ENCODE peak calls at places on chromosomes 7 and 10, in four cellular contexts. X is CD4-positive, alpha-beta memory T cell; D is MM.1S; Y is breast epithelium. P is an unnamed sample.

GRCh38 chr7:128217972-128218652 is 23.0 kb upstream of the LEP start:
- DNase-seq in X (no peak), D (no peak), Y (no peak), P (no peak)

GRCh38 chr10:52801951-52802350 is 29.4 kb upstream of the MBL2 start:
- DNase-seq in X (no peak), D (no peak), Y (no peak), P (no peak)

GRCh38 chr10:22986771-22987542 is 59.1 kb downstream of the ARMC3 start:
- DNase-seq in X (peak; percentile 13), D (peak; percentile 32), Y (no peak), P (no peak)

GRCh38 chr10:127527891-127528290 is 21.2 kb upstream of the NPS start:
- DNase-seq in X (no peak), D (no peak), Y (no peak), P (no peak)

GRCh38 chr7:106757846-106758245 is 96.9 kb upstream of the CCDC71L start:
- DNase-seq in X (no peak), D (peak; percentile 15), Y (no peak), P (no peak)

GRCh38 chr10:121134711-121135110 is 283.5 kb downstream of the WDR11 start:
- DNase-seq in X (no peak), D (no peak), Y (no peak), P (no peak)

GRCh38 chr7:25399000-25399750 is 170.9 kb upstream of the NPVF start:
- DNase-seq in X (no peak), D (no peak), Y (no peak), P (no peak)

GRCh38 chr7:104791065-104791464 is 222.9 kb upstream of the KMT2E start:
- DNase-seq in X (no peak), D (no peak), Y (no peak), P (no peak)

GRCh38 chr10:1546431-1547110 is 190.8 kb downstream of the ADARB2 start:
- DNase-seq in X (no peak), D (no peak), Y (peak; percentile 25), P (no peak)

GRCh38 chr7:90191648-90192047 is 19.9 kb upstream of the STEAP2 start:
- DNase-seq in X (no peak), D (no peak), Y (no peak), P (no peak)

GRCh38 chr10:10209152-10209551 is 808.5 kb upstream of the CELF2 start:
- DNase-seq in X (no peak), D (no peak), Y (no peak), P (no peak)

GRCh38 chr10:78312197-78313046 is 278.8 kb downstream of the RPS24 start:
- DNase-seq in X (no peak), D (no peak), Y (no peak), P (peak; percentile 12)

GRCh38 chr10:22148956-22149355 is 68.9 kb downstream of the EBLN1 start:
- DNase-seq in X (no peak), D (no peak), Y (no peak), P (no peak)

GRCh38 chr10:99854860-99855259 is 72.4 kb downstream of the ABCC2 start:
- DNase-seq in X (no peak), D (no peak), Y (no peak), P (no peak)

GRCh38 chr7:25009271-25009670 is 29.3 kb upstream of the OSBPL3 start:
- DNase-seq in X (no peak), D (no peak), Y (no peak), P (no peak)

GRCh38 chr7:135562720-135563119 is 5.0 kb downstream of the NUP205 start:
- DNase-seq in X (no peak), D (no peak), Y (no peak), P (no peak)

GRCh38 chr7:148334959-148335577 is 255.5 kb upstream of the C7orf33 start:
- DNase-seq in X (no peak), D (no peak), Y (no peak), P (no peak)

GRCh38 chr10:114749014-114749413 is 72.6 kb upstream of the FHIP2A start:
- DNase-seq in X (no peak), D (no peak), Y (no peak), P (no peak)

GRCh38 chr7:256461-256940 is 33.5 kb upstream of the FOXL3 start:
- DNase-seq in X (no peak), D (no peak), Y (no peak), P (no peak)

GRCh38 chr10:62814901-62815372 is 1.2 kb downstream of the EGR2 start:
- DNase-seq in X (no peak), D (no peak), Y (no peak), P (no peak)

GRCh38 chr10:32056136-32057040 is at the start of gene KIF5B:
- DNase-seq in X (peak; percentile 88), D (peak; percentile 86), Y (peak; percentile 83), P (peak; percentile 83)

GRCh38 chr7:88291401-88292173 is 15.1 kb downstream of the STEAP4 start:
- DNase-seq in X (no peak), D (no peak), Y (no peak), P (no peak)

GRCh38 chr10:11742779-11743298 is 657 bp downstream of the ECHDC3 start:
- DNase-seq in X (no peak), D (no peak), Y (no peak), P (no peak)

GRCh38 chr10:11230706-11231105 is 213.0 kb downstream of the CELF2 start:
- DNase-seq in X (no peak), D (no peak), Y (no peak), P (no peak)

DNA sequence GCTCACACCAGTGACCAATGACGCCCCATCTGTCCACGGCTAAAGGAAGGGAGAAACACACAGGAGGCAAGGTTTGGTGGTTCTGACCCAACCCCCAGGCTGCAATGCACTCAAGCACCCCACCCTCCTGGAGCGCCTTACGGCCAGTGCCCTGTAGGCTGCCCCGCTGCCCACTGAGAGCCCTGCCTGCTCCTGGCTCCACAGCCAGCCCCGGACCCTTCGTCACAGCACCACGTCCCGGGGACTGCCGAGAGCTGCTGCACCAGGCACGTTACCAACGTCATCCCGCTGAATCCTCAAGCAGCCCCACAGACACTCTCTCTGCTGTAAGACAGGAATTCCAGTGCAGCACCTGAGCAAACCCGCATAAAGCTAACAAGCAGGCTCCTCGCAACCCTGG is 87.8 kb downstream of the MAD1L1 start:
- DNase-seq in X (no peak), D (no peak), Y (no peak), P (no peak)
- H3K27ac ChIP-seq in X (no peak overlapping the region), D (no peak overlapping the region), Y (no peak overlapping the region), P (no peak overlapping the region)

GRCh38 chr7:154812027-154812426 is 190.9 kb downstream of the PAXIP1 start:
- DNase-seq in X (no peak), D (no peak), Y (no peak), P (no peak)

DNA sequence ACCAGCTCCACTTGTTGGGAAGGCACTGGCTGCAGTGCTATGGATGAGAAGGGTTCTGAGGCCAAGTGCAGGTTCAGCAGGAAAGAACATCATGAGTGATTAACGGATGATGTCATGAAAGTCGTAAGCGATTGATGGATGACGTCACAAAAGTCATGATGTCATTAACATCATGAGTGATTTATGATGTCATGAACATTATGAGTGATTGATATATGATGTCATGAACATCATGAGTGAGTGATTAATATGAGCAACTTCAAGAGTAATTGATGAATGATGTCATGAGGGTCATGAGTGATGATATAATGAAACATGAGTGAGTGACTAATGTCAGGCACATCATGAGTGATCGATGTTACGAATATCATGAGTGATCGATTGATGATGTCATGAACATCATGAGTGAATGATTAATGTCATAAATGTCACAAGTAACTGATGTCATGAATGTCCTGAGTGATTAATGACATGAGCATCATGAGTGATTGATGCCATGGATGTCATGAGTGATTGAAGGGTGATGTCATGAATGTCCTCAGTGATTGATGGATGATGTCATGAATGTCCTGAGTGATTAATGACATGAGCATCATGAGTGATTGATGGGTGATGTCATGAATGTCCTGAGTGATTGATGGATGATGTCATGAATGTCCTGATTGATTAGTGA is 185.6 kb downstream of the PAXIP1 start:
- DNase-seq in X (no peak), D (no peak), Y (no peak), P (no peak)
- H3K27ac ChIP-seq in X (no peak overlapping the region), D (no peak overlapping the region), Y (no peak overlapping the region), P (no peak overlapping the region)

GRCh38 chr10:125214283-125214570 is 53.9 kb upstream of the CTBP2 start:
- DNase-seq in X (no peak), D (no peak), Y (no peak), P (no peak)

GRCh38 chr10:125216309-125216708 is 55.9 kb upstream of the CTBP2 start:
- DNase-seq in X (no peak), D (no peak), Y (no peak), P (no peak)

GRCh38 chr10:125212150-125212809 is 51.9 kb upstream of the CTBP2 start:
- DNase-seq in X (no peak), D (no peak), Y (no peak), P (no peak)

GRCh38 chr10:125216897-125217296 is 56.5 kb upstream of the CTBP2 start:
- DNase-seq in X (no peak), D (no peak), Y (no peak), P (no peak)

GRCh38 chr10:125213541-125214282 is 53.3 kb upstream of the CTBP2 start:
- DNase-seq in X (no peak), D (no peak), Y (no peak), P (no peak)
- H3K27ac ChIP-seq in X (no peak overlapping the region), D (no peak overlapping the region), Y (no peak overlapping the region), P (no peak overlapping the region)

GRCh38 chr10:74977913-74978847 is 133.3 kb upstream of the SAMD8 start:
- DNase-seq in X (peak; percentile 72), D (peak; percentile 93), Y (no peak), P (no peak)
- H3K27ac ChIP-seq in X (peak overlapping the region; percentile 11), D (peak overlapping the region; percentile 81), Y (no peak overlapping the region), P (no peak overlapping the region)

GRCh38 chr10:110209399-110209925 is 2.1 kb downstream of the MXI1 start:
- DNase-seq in X (peak; percentile 83), D (peak; percentile 77), Y (peak; percentile 79), P (no peak)
- H3K27ac ChIP-seq in X (peak overlapping the region; percentile 92), D (peak overlapping the region; percentile 75), Y (peak overlapping the region; percentile 99), P (peak overlapping the region; percentile 98)

GRCh38 chr10:129963076-129963830 is 821 bp downstream of the EBF3 start:
- DNase-seq in X (no peak), D (no peak), Y (no peak), P (no peak)
- H3K27ac ChIP-seq in X (no peak overlapping the region), D (no peak overlapping the region), Y (peak overlapping the region; percentile 7), P (no peak overlapping the region)

P was measured in CD4-positive, alpha-beta T cell.